ENCODE peak calls at places on chromosomes 12 and 14, in four cellular contexts. One of them, this sample, is unnamed.
A peak's percentile ranks its signal among the peaks of the same experiment; 100 is the strongest.

GRCh38 chr12:94980577-94980976 is 22.9 kb downstream of the NDUFA12 start:
- DNase-seq in WTC11: no peak
- DNase-seq in Calu3: no peak
- DNase-seq in heart left ventricle: no peak
- DNase-seq in this sample: no peak

GRCh38 chr12:108066583-108067234 is 62.4 kb upstream of the WSCD2 start:
- DNase-seq in WTC11: no peak
- DNase-seq in Calu3: no peak
- DNase-seq in heart left ventricle: no peak
- DNase-seq in this sample: no peak

GRCh38 chr12:100826323-100826722 is 31.7 kb downstream of the ANO4 start:
- DNase-seq in WTC11: peak; percentile 70
- DNase-seq in Calu3: peak; percentile 64
- DNase-seq in heart left ventricle: no peak
- DNase-seq in this sample: peak; percentile 83

GRCh38 chr12:117014342-117014887 is 84.8 kb downstream of the TESC start:
- DNase-seq in WTC11: no peak
- DNase-seq in Calu3: no peak
- DNase-seq in heart left ventricle: no peak
- DNase-seq in this sample: no peak

GRCh38 chr12:125110641-125111360 is 45.6 kb downstream of the AACS start:
- DNase-seq in WTC11: no peak
- DNase-seq in Calu3: no peak
- DNase-seq in heart left ventricle: no peak
- DNase-seq in this sample: no peak

GRCh38 chr12:89756638-89757321 is 48.1 kb upstream of the ATP2B1 start:
- DNase-seq in WTC11: no peak
- DNase-seq in Calu3: peak; percentile 46
- DNase-seq in heart left ventricle: no peak
- DNase-seq in this sample: no peak

GRCh38 chr12:121240484-121241202 is 30.7 kb downstream of the P2RX4 start:
- DNase-seq in WTC11: peak; percentile 50
- DNase-seq in Calu3: no peak
- DNase-seq in heart left ventricle: peak; percentile 73
- DNase-seq in this sample: peak; percentile 45

GRCh38 chr12:122976648-122976975 is 1.6 kb downstream of the OGFOD2 start:
- DNase-seq in WTC11: no peak
- DNase-seq in Calu3: no peak
- DNase-seq in heart left ventricle: no peak
- DNase-seq in this sample: no peak

GRCh38 chr14:54782803-54783659 is 119.6 kb downstream of the GCH1 start:
- DNase-seq in WTC11: peak; percentile 51
- DNase-seq in Calu3: peak; percentile 12
- DNase-seq in heart left ventricle: no peak
- DNase-seq in this sample: peak; percentile 22

GRCh38 chr14:27845241-27845850 is 921.2 kb upstream of the FOXG1 start:
- DNase-seq in WTC11: peak; percentile 15
- DNase-seq in Calu3: no peak
- DNase-seq in heart left ventricle: no peak
- DNase-seq in this sample: no peak

GRCh38 chr14:79011091-79011919 is 841.1 kb downstream of the NRXN3 start:
- DNase-seq in WTC11: no peak
- DNase-seq in Calu3: peak; percentile 6
- DNase-seq in heart left ventricle: no peak
- DNase-seq in this sample: peak; percentile 38

GRCh38 chr12:19431407-19432308 is 7.6 kb upstream of the AEBP2 start:
- DNase-seq in WTC11: no peak
- DNase-seq in Calu3: peak; percentile 39
- DNase-seq in heart left ventricle: no peak
- DNase-seq in this sample: no peak

GRCh38 chr12:53989227-53990113 is 4.5 kb downstream of the HOXC10 start:
- DNase-seq in WTC11: no peak
- DNase-seq in Calu3: peak; percentile 55
- DNase-seq in heart left ventricle: no peak
- DNase-seq in this sample: no peak

GRCh38 chr14:91009501-91010152 is 50.8 kb downstream of the RPS6KA5 start:
- DNase-seq in WTC11: no peak
- DNase-seq in Calu3: no peak
- DNase-seq in heart left ventricle: no peak
- DNase-seq in this sample: no peak

GRCh38 chr14:74144789-74145188 is 60.0 kb downstream of the LIN52 start:
- DNase-seq in WTC11: no peak
- DNase-seq in Calu3: no peak
- DNase-seq in heart left ventricle: no peak
- DNase-seq in this sample: no peak

GRCh38 chr12:103673891-103674375 is 86.9 kb downstream of the STAB2 start:
- DNase-seq in WTC11: no peak
- DNase-seq in Calu3: no peak
- DNase-seq in heart left ventricle: no peak
- DNase-seq in this sample: no peak

GRCh38 chr14:61476737-61477410 is 155.5 kb downstream of the PRKCH start:
- DNase-seq in WTC11: no peak
- DNase-seq in Calu3: peak; percentile 57
- DNase-seq in heart left ventricle: peak; percentile 63
- DNase-seq in this sample: no peak

GRCh38 chr12:11067514-11067913 is 5.4 kb upstream of the TAS2R46 start:
- DNase-seq in WTC11: no peak
- DNase-seq in Calu3: no peak
- DNase-seq in heart left ventricle: peak; percentile 58
- DNase-seq in this sample: no peak

GRCh38 chr12:122394626-122395194 is 27.8 kb downstream of the CLIP1 start:
- DNase-seq in WTC11: no peak
- DNase-seq in Calu3: no peak
- DNase-seq in heart left ventricle: no peak
- DNase-seq in this sample: no peak

DNA sequence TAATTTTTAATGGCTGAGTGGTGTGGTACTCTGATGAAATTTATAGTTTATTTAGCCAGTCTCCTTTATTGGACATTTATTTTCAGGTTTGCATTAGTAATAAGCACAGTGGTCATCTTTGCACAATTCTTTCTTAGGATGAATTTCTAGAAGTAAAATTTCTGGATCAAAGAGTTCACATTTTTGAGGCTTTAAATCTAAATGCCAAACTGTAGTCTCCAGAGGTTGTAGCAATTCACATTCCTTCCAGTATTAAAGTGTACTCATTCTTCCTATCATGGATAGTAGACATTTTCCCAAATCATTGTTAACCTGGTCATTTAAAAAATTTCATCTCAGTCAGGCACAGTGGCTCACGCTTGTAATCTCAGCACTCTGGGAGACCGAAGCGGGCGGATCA is 24.8 kb downstream of the SLC39A9 start:
- DNase-seq in WTC11: no peak
- DNase-seq in Calu3: no peak
- DNase-seq in heart left ventricle: no peak
- DNase-seq in this sample: no peak
- TF ChIP-seq CTCF in WTC11: no peak
- TF ChIP-seq CTCF in Calu3: no peak
- TF ChIP-seq CTCF in heart left ventricle: no peak
- TF ChIP-seq CTCF in this sample: no peak

GRCh38 chr14:95256011-95256775 is 63.5 kb downstream of the CLMN start:
- DNase-seq in WTC11: no peak
- DNase-seq in Calu3: no peak
- DNase-seq in heart left ventricle: no peak
- DNase-seq in this sample: no peak

GRCh38 chr14:95254356-95254755 is 65.4 kb downstream of the CLMN start:
- DNase-seq in WTC11: no peak
- DNase-seq in Calu3: no peak
- DNase-seq in heart left ventricle: no peak
- DNase-seq in this sample: no peak

GRCh38 chr14:95256776-95257060 is 63.0 kb downstream of the CLMN start:
- DNase-seq in WTC11: no peak
- DNase-seq in Calu3: no peak
- DNase-seq in heart left ventricle: no peak
- DNase-seq in this sample: no peak

GRCh38 chr14:95255013-95255412 is 64.7 kb downstream of the CLMN start:
- DNase-seq in WTC11: peak; percentile 38
- DNase-seq in Calu3: no peak
- DNase-seq in heart left ventricle: no peak
- DNase-seq in this sample: no peak

GRCh38 chr14:95255487-95255886 is 64.2 kb downstream of the CLMN start:
- DNase-seq in WTC11: peak; percentile 80
- DNase-seq in Calu3: peak; percentile 86
- DNase-seq in heart left ventricle: peak; percentile 58
- DNase-seq in this sample: peak; percentile 57
- TF ChIP-seq CTCF in WTC11: no peak
- TF ChIP-seq CTCF in Calu3: no peak
- TF ChIP-seq CTCF in heart left ventricle: no peak
- TF ChIP-seq CTCF in this sample: no peak

GRCh38 chr12:132460571-132460970 is 29.4 kb upstream of the FBRSL1 start:
- DNase-seq in WTC11: peak; percentile 58
- DNase-seq in Calu3: no peak
- DNase-seq in heart left ventricle: no peak
- DNase-seq in this sample: no peak
- TF ChIP-seq CTCF in WTC11: peak; percentile 37
- TF ChIP-seq CTCF in Calu3: peak; percentile 60
- TF ChIP-seq CTCF in heart left ventricle: peak; percentile 18
- TF ChIP-seq CTCF in this sample: peak; percentile 11

GRCh38 chr14:106277503-106277902 is 751.1 kb downstream of the TMEM121 start:
- DNase-seq in WTC11: no peak
- DNase-seq in Calu3: peak; percentile 45
- DNase-seq in heart left ventricle: no peak
- DNase-seq in this sample: no peak
- TF ChIP-seq CTCF in WTC11: no peak
- TF ChIP-seq CTCF in Calu3: no peak
- TF ChIP-seq CTCF in heart left ventricle: no peak
- TF ChIP-seq CTCF in this sample: no peak

DNA sequence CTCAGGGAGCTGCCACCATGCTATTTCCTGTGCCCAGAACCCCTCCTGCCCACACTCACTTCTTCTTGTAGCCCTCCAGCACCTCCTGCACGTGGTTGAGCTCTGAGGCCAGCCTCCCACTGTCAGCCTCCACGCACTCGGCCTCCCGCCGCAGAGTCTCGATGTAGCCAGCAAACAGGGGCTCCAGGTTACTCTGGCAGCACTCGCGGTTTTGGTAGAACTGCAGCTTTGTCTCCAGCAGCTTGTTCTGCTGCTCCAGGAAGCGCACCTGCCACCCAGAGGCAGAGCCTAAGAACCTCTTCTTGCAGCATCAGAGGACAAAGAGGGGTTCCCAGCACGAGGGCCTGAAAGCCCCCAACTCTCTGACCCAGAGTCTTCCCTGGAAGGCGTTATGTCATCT is 2.1 kb downstream of the KRT83 start:
- DNase-seq in WTC11: peak; percentile 27
- DNase-seq in Calu3: peak; percentile 37
- DNase-seq in heart left ventricle: no peak
- DNase-seq in this sample: no peak
- TF ChIP-seq CTCF in WTC11: no peak
- TF ChIP-seq CTCF in Calu3: no peak
- TF ChIP-seq CTCF in heart left ventricle: no peak
- TF ChIP-seq CTCF in this sample: no peak

GRCh38 chr12:56333197-56333678 is 562 bp downstream of the PAN2 start:
- DNase-seq in WTC11: no peak
- DNase-seq in Calu3: no peak
- DNase-seq in heart left ventricle: no peak
- DNase-seq in this sample: no peak

GRCh38 chr12:56332512-56333196 is 1.1 kb downstream of the PAN2 start:
- DNase-seq in WTC11: no peak
- DNase-seq in Calu3: no peak
- DNase-seq in heart left ventricle: no peak
- DNase-seq in this sample: no peak

GRCh38 chr12:56333679-56334489 is at the start of gene PAN2:
- DNase-seq in WTC11: peak; percentile 90
- DNase-seq in Calu3: peak; percentile 96
- DNase-seq in heart left ventricle: peak; percentile 97
- DNase-seq in this sample: peak; percentile 82

GRCh38 chr12:56336361-56337167 is 2.1 kb upstream of the IL23A start:
- DNase-seq in WTC11: no peak
- DNase-seq in Calu3: no peak
- DNase-seq in heart left ventricle: no peak
- DNase-seq in this sample: no peak

GRCh38 chr12:56334490-56334793 is 642 bp upstream of the PAN2 start:
- DNase-seq in WTC11: no peak
- DNase-seq in Calu3: no peak
- DNase-seq in heart left ventricle: no peak
- DNase-seq in this sample: no peak
- TF ChIP-seq CTCF in WTC11: no peak
- TF ChIP-seq CTCF in Calu3: no peak
- TF ChIP-seq CTCF in heart left ventricle: no peak
- TF ChIP-seq CTCF in this sample: no peak

GRCh38 chr12:26921886-26922285 is 15.9 kb downstream of the INTS13 start:
- DNase-seq in WTC11: no peak
- DNase-seq in Calu3: no peak
- DNase-seq in heart left ventricle: no peak
- DNase-seq in this sample: no peak

GRCh38 chr12:26919216-26919555 is 18.6 kb downstream of the INTS13 start:
- DNase-seq in WTC11: no peak
- DNase-seq in Calu3: no peak
- DNase-seq in heart left ventricle: no peak
- DNase-seq in this sample: no peak

GRCh38 chr12:26918321-26919215 is 19.2 kb downstream of the INTS13 start:
- DNase-seq in WTC11: no peak
- DNase-seq in Calu3: no peak
- DNase-seq in heart left ventricle: no peak
- DNase-seq in this sample: no peak
- TF ChIP-seq CTCF in WTC11: no peak
- TF ChIP-seq CTCF in Calu3: no peak
- TF ChIP-seq CTCF in heart left ventricle: no peak
- TF ChIP-seq CTCF in this sample: no peak

DNA sequence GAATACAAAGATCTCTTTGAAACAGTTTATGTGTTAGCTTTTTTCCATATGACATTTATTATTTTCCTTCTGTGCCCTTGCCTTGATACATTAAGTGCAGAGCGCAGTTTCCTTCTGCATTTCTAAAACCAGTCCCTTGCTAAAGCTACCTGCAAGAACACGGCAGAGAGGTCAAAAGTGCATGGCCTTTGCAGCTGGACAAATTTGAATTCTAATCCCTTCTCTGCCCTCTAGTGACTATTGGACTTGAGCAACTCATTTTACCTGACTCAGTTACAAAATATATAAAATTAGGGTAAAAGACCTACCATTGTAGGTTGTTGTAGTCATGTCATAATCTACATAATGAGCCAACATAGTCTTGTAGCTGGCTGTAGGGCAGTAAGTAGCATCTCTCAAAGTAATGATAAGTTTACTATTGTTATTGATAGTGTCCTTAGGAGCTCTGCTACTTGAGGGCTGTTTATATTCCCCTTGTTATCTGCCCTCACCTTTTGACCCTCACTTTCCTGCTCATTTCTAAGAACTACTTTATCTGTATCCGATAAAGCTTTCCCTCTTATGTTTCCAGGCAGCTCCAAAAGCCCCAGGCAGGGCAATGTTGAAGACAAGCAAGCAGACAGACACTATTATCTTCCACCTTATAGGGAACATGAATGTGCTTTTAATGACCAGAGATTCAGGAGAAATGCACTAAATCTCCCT is 120.0 kb upstream of the PDZRN4 start:
- DNase-seq in WTC11: no peak
- DNase-seq in Calu3: no peak
- DNase-seq in heart left ventricle: no peak
- DNase-seq in this sample: no peak
- TF ChIP-seq CTCF in WTC11: no peak
- TF ChIP-seq CTCF in Calu3: no peak
- TF ChIP-seq CTCF in heart left ventricle: no peak
- TF ChIP-seq CTCF in this sample: no peak